ENCODE peak calls at places on chromosomes 1 and 21, in four cellular contexts. E, A, Y and M are unnamed samples.

GRCh38 chr21:27134513-27134912 is 167.6 kb upstream of the ADAMTS5 start:
- DNase-seq in E (peak), A (no peak), Y (no peak), M (no peak)

GRCh38 chr1:8202182-8202905 is 115.6 kb upstream of the SLC45A1 start:
- DNase-seq in E (peak), A (no peak), Y (peak), M (peak)

GRCh38 chr1:198780376-198780775 is 141.5 kb downstream of the PTPRC start:
- DNase-seq in E (peak), A (no peak), Y (no peak), M (no peak)

GRCh38 chr1:39761557-39762260 is 9.4 kb downstream of the OXCT2 start:
- DNase-seq in E (no peak), A (no peak), Y (no peak), M (no peak)

GRCh38 chr1:191405417-191405816 is 752.8 kb upstream of the RGS18 start:
- DNase-seq in E (no peak), A (no peak), Y (no peak), M (no peak)

GRCh38 chr1:167594827-167595226 is 35.2 kb upstream of the RCSD1 start:
- DNase-seq in E (no peak), A (no peak), Y (no peak), M (no peak)

GRCh38 chr1:33140153-33141149 is 41.4 kb downstream of the TRIM62 start:
- DNase-seq in E (peak), A (no peak), Y (no peak), M (no peak)

GRCh38 chr1:237891266-237891665 is 544 bp upstream of the ZP4 start:
- DNase-seq in E (no peak), A (no peak), Y (no peak), M (no peak)

GRCh38 chr1:54848134-54848948 is 38.7 kb downstream of the DHCR24 start:
- DNase-seq in E (no peak), A (no peak), Y (no peak), M (no peak)

GRCh38 chr1:89821322-89822108 is 683 bp downstream of the LRRC8D start:
- DNase-seq in E (peak), A (no peak), Y (peak), M (peak)

GRCh38 chr1:162283657-162284056 is 93.0 kb downstream of the SPATA46 start:
- DNase-seq in E (no peak), A (no peak), Y (no peak), M (no peak)

GRCh38 chr1:99705385-99705784 is 59.5 kb downstream of the PALMD start:
- DNase-seq in E (no peak), A (no peak), Y (no peak), M (no peak)

GRCh38 chr21:25039461-25040380 is 567.6 kb downstream of the MRPL39 start:
- DNase-seq in E (peak), A (no peak), Y (no peak), M (no peak)

GRCh38 chr1:6494627-6495026 is 3.2 kb upstream of the PLEKHG5 start:
- DNase-seq in E (no peak), A (no peak), Y (no peak), M (no peak)

GRCh38 chr1:239817801-239818200 is 273.9 kb upstream of the FMN2 start:
- DNase-seq in E (no peak), A (no peak), Y (no peak), M (no peak)

GRCh38 chr1:50968884-50969610 is 998 bp upstream of the CDKN2C start:
- DNase-seq in E (peak), A (no peak), Y (peak), M (peak)

GRCh38 chr1:175073054-175073453 is 5.4 kb downstream of the TNN start:
- DNase-seq in E (peak), A (no peak), Y (no peak), M (no peak)

GRCh38 chr1:211036701-211037494 is 97.0 kb downstream of the KCNH1 start:
- DNase-seq in E (peak), A (no peak), Y (no peak), M (peak)

DNA sequence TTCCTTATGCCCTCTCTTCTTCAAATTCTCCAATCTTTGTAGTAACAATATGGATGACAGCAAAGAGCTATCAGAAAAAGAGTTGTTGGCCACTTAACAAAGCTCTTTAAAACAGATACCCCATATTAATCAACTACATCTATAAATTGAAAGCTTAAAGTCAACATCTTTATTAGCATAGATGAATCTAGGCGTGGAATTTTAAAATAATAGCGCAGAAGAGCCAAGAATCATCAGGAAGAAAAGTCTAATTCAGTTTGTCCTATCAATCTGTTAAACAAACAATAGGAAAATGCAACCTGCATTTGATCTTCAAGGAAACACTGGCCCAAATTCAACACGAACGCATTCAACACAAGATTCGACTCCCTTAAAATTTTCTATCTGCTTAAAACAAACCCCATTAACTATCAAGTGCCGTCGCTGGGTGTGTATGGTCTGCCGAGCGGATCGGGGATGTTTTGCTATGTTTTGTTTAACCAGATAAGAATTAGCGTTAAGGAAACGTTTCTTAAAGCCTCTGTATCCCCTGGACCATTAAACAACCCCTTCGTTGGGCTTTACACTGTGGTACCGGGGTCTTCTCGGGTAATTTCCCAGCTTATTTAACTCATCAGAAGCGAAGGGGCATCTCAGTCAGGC is 1.0 kb downstream of the LYST start:
- DNase-seq in E (no peak), A (no peak), Y (no peak), M (no peak)
- TF ChIP-seq CTCF in E (no peak), A (no peak), Y (no peak), M (peak)

DNA sequence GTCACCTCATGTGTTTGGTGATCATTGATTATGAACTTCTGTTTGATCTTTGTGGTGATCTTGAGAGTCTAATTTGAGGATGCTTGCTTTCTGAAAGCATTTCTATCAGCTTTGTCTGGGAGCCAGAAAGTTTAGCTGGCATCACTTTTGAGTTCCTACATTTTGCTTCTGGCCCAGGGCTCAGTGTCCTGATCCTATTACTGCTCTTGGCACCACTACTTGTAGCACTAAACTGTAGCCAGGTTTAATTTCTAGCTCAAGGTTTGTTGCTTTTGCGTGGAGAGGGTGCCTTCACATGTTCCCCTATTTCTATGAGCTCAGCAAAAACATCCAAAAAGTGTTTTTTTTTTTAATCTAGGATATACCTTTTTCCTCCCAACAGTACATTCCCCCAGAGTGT is 9.3 kb downstream of the TTC3 start:
- DNase-seq in E (no peak), A (no peak), Y (no peak), M (no peak)
- TF ChIP-seq CTCF in E (no peak), A (no peak), Y (no peak), M (no peak)

GRCh38 chr1:11294951-11295350 is 22.0 kb downstream of the UBIAD1 start:
- DNase-seq in E (no peak), A (no peak), Y (no peak), M (no peak)
- TF ChIP-seq CTCF in E (no peak), A (no peak), Y (no peak), M (no peak)

GRCh38 chr1:109932232-109932631 is 21.6 kb downstream of the CSF1 start:
- DNase-seq in E (no peak), A (no peak), Y (no peak), M (no peak)

GRCh38 chr1:109932679-109933078 is 22.0 kb downstream of the CSF1 start:
- DNase-seq in E (no peak), A (no peak), Y (peak), M (no peak)

GRCh38 chr1:109935451-109935900 is 24.8 kb downstream of the CSF1 start:
- DNase-seq in E (no peak), A (no peak), Y (no peak), M (no peak)

GRCh38 chr1:109931189-109931672 is 20.6 kb downstream of the CSF1 start:
- DNase-seq in E (peak), A (no peak), Y (no peak), M (no peak)

GRCh38 chr1:109933856-109934711 is 23.4 kb downstream of the CSF1 start:
- DNase-seq in E (peak), A (no peak), Y (no peak), M (peak)
- TF ChIP-seq CTCF in E (no peak), A (no peak), Y (no peak), M (no peak)

DNA sequence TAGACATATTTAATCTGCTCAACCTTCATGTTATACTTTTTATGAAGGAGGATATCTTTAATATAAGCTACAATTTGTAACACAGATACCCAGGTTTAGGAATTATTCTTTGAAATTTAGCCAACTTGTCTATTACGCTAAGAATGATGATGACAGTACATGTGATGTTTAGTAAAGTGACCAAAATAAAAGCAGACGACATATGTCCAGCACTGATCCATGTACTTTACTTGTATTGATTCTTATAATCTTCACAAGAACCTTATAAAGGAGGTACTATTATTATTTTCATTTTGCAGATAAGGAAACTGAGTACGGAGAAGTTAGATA is 37.2 kb upstream of the ATG4C start:
- DNase-seq in E (no peak), A (no peak), Y (no peak), M (no peak)
- TF ChIP-seq CTCF in E (no peak), A (peak), Y (no peak), M (peak)

GRCh38 chr1:204353213-204353910 is 6.4 kb downstream of the PLEKHA6 start:
- DNase-seq in E (no peak), A (no peak), Y (no peak), M (no peak)

GRCh38 chr1:204356997-204357396 is 2.7 kb downstream of the PLEKHA6 start:
- DNase-seq in E (peak), A (no peak), Y (no peak), M (no peak)

GRCh38 chr1:204357551-204357950 is 2.2 kb downstream of the PLEKHA6 start:
- DNase-seq in E (peak), A (no peak), Y (no peak), M (no peak)

GRCh38 chr1:204355913-204356312 is 3.8 kb downstream of the PLEKHA6 start:
- DNase-seq in E (no peak), A (no peak), Y (no peak), M (no peak)

DNA sequence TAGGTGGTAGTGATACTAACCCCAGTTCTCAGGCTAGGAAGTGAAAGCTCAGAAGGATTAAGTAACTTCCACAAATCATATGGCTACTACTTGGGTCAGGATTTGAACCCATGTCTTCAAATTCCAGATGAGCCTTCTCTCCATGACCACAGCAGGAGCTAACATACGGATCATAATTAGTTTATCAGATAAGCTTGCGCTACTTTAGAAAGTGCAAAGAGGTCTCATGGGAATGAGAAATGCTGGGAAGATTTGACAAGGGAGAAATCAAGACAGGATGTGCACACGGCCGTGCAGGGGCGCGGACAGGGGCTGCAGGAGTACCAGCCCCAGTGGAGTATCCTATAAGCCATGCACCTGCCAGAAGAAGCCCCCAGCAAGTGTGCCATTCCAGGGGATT is 5.2 kb downstream of the PLEKHA6 start:
- DNase-seq in E (no peak), A (no peak), Y (no peak), M (no peak)
- TF ChIP-seq CTCF in E (no peak), A (no peak), Y (no peak), M (no peak)

DNA sequence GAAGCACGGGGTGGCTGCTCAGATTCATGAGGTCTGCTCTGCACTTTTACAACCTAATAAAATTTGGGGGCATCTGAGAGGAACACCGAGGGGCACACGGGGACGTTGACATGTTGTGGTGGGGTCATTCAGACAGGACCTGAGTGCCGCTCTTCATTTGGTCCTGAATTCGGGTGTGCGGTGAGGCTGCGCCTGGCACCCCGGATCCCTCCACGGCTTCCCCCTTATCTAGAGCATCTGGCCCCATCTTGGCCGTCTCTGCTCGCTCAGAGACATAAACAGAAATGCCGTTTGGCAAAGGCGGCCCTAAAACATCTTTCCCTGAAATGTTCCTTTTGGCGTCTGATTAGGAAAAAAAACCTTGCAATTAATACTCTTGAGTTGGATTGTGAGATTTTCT is 157.2 kb downstream of the PRDM16 start:
- DNase-seq in E (no peak), A (no peak), Y (no peak), M (no peak)
- TF ChIP-seq CTCF in E (no peak), A (no peak), Y (no peak), M (no peak)